ENCODE peak calls at places on chromosomes 11 and 22, in ten cellular contexts. One of them, this sample, is unnamed. For H3K27me3, the result is how much of the 10 kb centered on the place peaks cover.

GRCh38 chr11:37496196-37496595 is 898.2 kb upstream of the RAG2 start:
- DNase-seq in transverse colon: no peak
- DNase-seq in adrenal gland: no peak
- DNase-seq in CD8-positive, alpha-beta memory T cell: no peak
- DNase-seq in aorta: no peak
- DNase-seq in brain microvascular endothelial cell: no peak
- DNase-seq in Peyer's patch: no peak
- DNase-seq in H9: no peak
- DNase-seq in body of pancreas: no peak
- DNase-seq in mesenchymal stem cell: no peak
- DNase-seq in this sample: no peak

GRCh38 chr11:18493310-18493709 is 33.4 kb downstream of the TSG101 start:
- DNase-seq in transverse colon: no peak
- DNase-seq in adrenal gland: no peak
- DNase-seq in CD8-positive, alpha-beta memory T cell: no peak
- DNase-seq in aorta: no peak
- DNase-seq in brain microvascular endothelial cell: no peak
- DNase-seq in Peyer's patch: no peak
- DNase-seq in H9: no peak
- DNase-seq in body of pancreas: no peak
- DNase-seq in mesenchymal stem cell: no peak
- DNase-seq in this sample: no peak

GRCh38 chr22:35630387-35630793 is 13.3 kb upstream of the MB start:
- DNase-seq in transverse colon: no peak
- DNase-seq in adrenal gland: no peak
- DNase-seq in CD8-positive, alpha-beta memory T cell: no peak
- DNase-seq in aorta: peak
- DNase-seq in brain microvascular endothelial cell: peak
- DNase-seq in Peyer's patch: no peak
- DNase-seq in H9: peak
- DNase-seq in body of pancreas: no peak
- DNase-seq in mesenchymal stem cell: peak
- DNase-seq in this sample: no peak

GRCh38 chr11:68024508-68024907 is 6.0 kb upstream of the NDUFS8 start:
- DNase-seq in transverse colon: no peak
- DNase-seq in adrenal gland: no peak
- DNase-seq in CD8-positive, alpha-beta memory T cell: no peak
- DNase-seq in aorta: no peak
- DNase-seq in brain microvascular endothelial cell: no peak
- DNase-seq in Peyer's patch: no peak
- DNase-seq in H9: no peak
- DNase-seq in body of pancreas: no peak
- DNase-seq in mesenchymal stem cell: no peak
- DNase-seq in this sample: no peak

GRCh38 chr11:73757598-73757997 is 3.3 kb downstream of the RAB6A start:
- DNase-seq in transverse colon: no peak
- DNase-seq in adrenal gland: no peak
- DNase-seq in CD8-positive, alpha-beta memory T cell: no peak
- DNase-seq in aorta: no peak
- DNase-seq in brain microvascular endothelial cell: no peak
- DNase-seq in Peyer's patch: no peak
- DNase-seq in H9: no peak
- DNase-seq in body of pancreas: no peak
- DNase-seq in mesenchymal stem cell: peak
- DNase-seq in this sample: no peak

GRCh38 chr22:27867114-27867957 is 51.7 kb downstream of the PITPNB start:
- DNase-seq in transverse colon: no peak
- DNase-seq in adrenal gland: no peak
- DNase-seq in CD8-positive, alpha-beta memory T cell: no peak
- DNase-seq in aorta: no peak
- DNase-seq in brain microvascular endothelial cell: peak
- DNase-seq in Peyer's patch: no peak
- DNase-seq in H9: no peak
- DNase-seq in body of pancreas: no peak
- DNase-seq in mesenchymal stem cell: peak
- DNase-seq in this sample: no peak

GRCh38 chr11:114282488-114282887 is 13.7 kb upstream of the NNMT start:
- DNase-seq in transverse colon: no peak
- DNase-seq in adrenal gland: no peak
- DNase-seq in CD8-positive, alpha-beta memory T cell: no peak
- DNase-seq in aorta: no peak
- DNase-seq in brain microvascular endothelial cell: no peak
- DNase-seq in Peyer's patch: no peak
- DNase-seq in H9: no peak
- DNase-seq in body of pancreas: no peak
- DNase-seq in mesenchymal stem cell: no peak
- DNase-seq in this sample: no peak

GRCh38 chr22:38132136-38132535 is 21.7 kb upstream of the BAIAP2L2 start:
- DNase-seq in transverse colon: no peak
- DNase-seq in adrenal gland: no peak
- DNase-seq in CD8-positive, alpha-beta memory T cell: no peak
- DNase-seq in aorta: peak
- DNase-seq in brain microvascular endothelial cell: no peak
- DNase-seq in Peyer's patch: no peak
- DNase-seq in H9: no peak
- DNase-seq in body of pancreas: no peak
- DNase-seq in mesenchymal stem cell: no peak
- DNase-seq in this sample: no peak

GRCh38 chr22:49481651-49482399 is 345.8 kb downstream of the BRD1 start:
- DNase-seq in transverse colon: no peak
- DNase-seq in adrenal gland: no peak
- DNase-seq in CD8-positive, alpha-beta memory T cell: no peak
- DNase-seq in aorta: no peak
- DNase-seq in brain microvascular endothelial cell: no peak
- DNase-seq in Peyer's patch: no peak
- DNase-seq in H9: no peak
- DNase-seq in body of pancreas: no peak
- DNase-seq in mesenchymal stem cell: no peak
- DNase-seq in this sample: no peak
- H3K27me3 ChIP-seq in transverse colon: under half
- H3K27me3 ChIP-seq in adrenal gland: under half
- H3K27me3 ChIP-seq in CD8-positive, alpha-beta memory T cell: under half
- H3K27me3 ChIP-seq in aorta: under half
- H3K27me3 ChIP-seq in brain microvascular endothelial cell: under half
- H3K27me3 ChIP-seq in Peyer's patch: under half
- H3K27me3 ChIP-seq in H9: under half
- H3K27me3 ChIP-seq in body of pancreas: under half
- H3K27me3 ChIP-seq in mesenchymal stem cell: under half
- H3K27me3 ChIP-seq in this sample: under half

GRCh38 chr11:16612234-16612571 is 126.2 kb upstream of the C11orf58 start:
- DNase-seq in transverse colon: no peak
- DNase-seq in adrenal gland: no peak
- DNase-seq in CD8-positive, alpha-beta memory T cell: no peak
- DNase-seq in aorta: no peak
- DNase-seq in brain microvascular endothelial cell: no peak
- DNase-seq in Peyer's patch: no peak
- DNase-seq in H9: no peak
- DNase-seq in body of pancreas: no peak
- DNase-seq in mesenchymal stem cell: no peak
- DNase-seq in this sample: no peak

GRCh38 chr11:16610213-16610737 is 128.2 kb upstream of the C11orf58 start:
- DNase-seq in transverse colon: no peak
- DNase-seq in adrenal gland: no peak
- DNase-seq in CD8-positive, alpha-beta memory T cell: no peak
- DNase-seq in aorta: peak
- DNase-seq in brain microvascular endothelial cell: no peak
- DNase-seq in Peyer's patch: no peak
- DNase-seq in H9: no peak
- DNase-seq in body of pancreas: no peak
- DNase-seq in mesenchymal stem cell: no peak
- DNase-seq in this sample: no peak

GRCh38 chr11:16610738-16611388 is 127.6 kb upstream of the C11orf58 start:
- DNase-seq in transverse colon: no peak
- DNase-seq in adrenal gland: no peak
- DNase-seq in CD8-positive, alpha-beta memory T cell: no peak
- DNase-seq in aorta: peak
- DNase-seq in brain microvascular endothelial cell: no peak
- DNase-seq in Peyer's patch: no peak
- DNase-seq in H9: peak
- DNase-seq in body of pancreas: no peak
- DNase-seq in mesenchymal stem cell: no peak
- DNase-seq in this sample: no peak

GRCh38 chr11:16612801-16613400 is 125.5 kb upstream of the C11orf58 start:
- DNase-seq in transverse colon: no peak
- DNase-seq in adrenal gland: no peak
- DNase-seq in CD8-positive, alpha-beta memory T cell: no peak
- DNase-seq in aorta: no peak
- DNase-seq in brain microvascular endothelial cell: no peak
- DNase-seq in Peyer's patch: no peak
- DNase-seq in H9: peak
- DNase-seq in body of pancreas: peak
- DNase-seq in mesenchymal stem cell: peak
- DNase-seq in this sample: no peak

GRCh38 chr11:16611395-16612233 is 126.8 kb upstream of the C11orf58 start:
- DNase-seq in transverse colon: no peak
- DNase-seq in adrenal gland: no peak
- DNase-seq in CD8-positive, alpha-beta memory T cell: no peak
- DNase-seq in aorta: peak
- DNase-seq in brain microvascular endothelial cell: no peak
- DNase-seq in Peyer's patch: peak
- DNase-seq in H9: peak
- DNase-seq in body of pancreas: peak
- DNase-seq in mesenchymal stem cell: peak
- DNase-seq in this sample: no peak
- H3K27me3 ChIP-seq in transverse colon: half or more
- H3K27me3 ChIP-seq in adrenal gland: under half
- H3K27me3 ChIP-seq in CD8-positive, alpha-beta memory T cell: under half
- H3K27me3 ChIP-seq in aorta: under half
- H3K27me3 ChIP-seq in brain microvascular endothelial cell: under half
- H3K27me3 ChIP-seq in Peyer's patch: under half
- H3K27me3 ChIP-seq in H9: half or more
- H3K27me3 ChIP-seq in body of pancreas: under half
- H3K27me3 ChIP-seq in mesenchymal stem cell: half or more
- H3K27me3 ChIP-seq in this sample: under half

DNA sequence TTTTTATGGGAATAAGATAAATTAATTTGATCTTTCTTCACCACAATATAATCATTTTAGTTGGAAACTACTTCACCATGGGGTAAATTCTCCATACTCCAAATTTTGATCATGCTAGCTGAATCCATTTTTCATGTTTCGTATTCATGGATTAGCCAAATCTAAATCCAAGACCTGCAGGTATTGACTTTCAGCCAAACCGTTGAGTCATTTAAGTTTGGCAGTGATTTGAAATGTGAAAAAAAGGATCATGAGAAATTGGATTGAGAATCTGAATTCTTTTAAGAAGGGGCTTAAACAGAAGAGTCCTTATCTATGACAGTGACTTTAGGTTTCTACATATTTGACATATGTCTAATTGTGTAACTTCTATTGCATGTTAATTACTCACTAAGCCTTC is 5.3 kb downstream of the GAS2 start:
- DNase-seq in transverse colon: no peak
- DNase-seq in adrenal gland: no peak
- DNase-seq in CD8-positive, alpha-beta memory T cell: no peak
- DNase-seq in aorta: no peak
- DNase-seq in brain microvascular endothelial cell: no peak
- DNase-seq in Peyer's patch: no peak
- DNase-seq in H9: no peak
- DNase-seq in body of pancreas: peak
- DNase-seq in mesenchymal stem cell: no peak
- DNase-seq in this sample: no peak
- H3K27me3 ChIP-seq in transverse colon: under half
- H3K27me3 ChIP-seq in adrenal gland: under half
- H3K27me3 ChIP-seq in CD8-positive, alpha-beta memory T cell: under half
- H3K27me3 ChIP-seq in aorta: under half
- H3K27me3 ChIP-seq in brain microvascular endothelial cell: under half
- H3K27me3 ChIP-seq in Peyer's patch: under half
- H3K27me3 ChIP-seq in H9: under half
- H3K27me3 ChIP-seq in body of pancreas: under half
- H3K27me3 ChIP-seq in mesenchymal stem cell: under half
- H3K27me3 ChIP-seq in this sample: under half

GRCh38 chr11:65017927-65018326 is 4.0 kb downstream of the ARL2 start:
- DNase-seq in transverse colon: no peak
- DNase-seq in adrenal gland: no peak
- DNase-seq in CD8-positive, alpha-beta memory T cell: no peak
- DNase-seq in aorta: no peak
- DNase-seq in brain microvascular endothelial cell: no peak
- DNase-seq in Peyer's patch: no peak
- DNase-seq in H9: no peak
- DNase-seq in body of pancreas: no peak
- DNase-seq in mesenchymal stem cell: no peak
- DNase-seq in this sample: no peak

GRCh38 chr11:65016705-65017104 is 2.7 kb downstream of the ARL2 start:
- DNase-seq in transverse colon: no peak
- DNase-seq in adrenal gland: no peak
- DNase-seq in CD8-positive, alpha-beta memory T cell: no peak
- DNase-seq in aorta: no peak
- DNase-seq in brain microvascular endothelial cell: no peak
- DNase-seq in Peyer's patch: no peak
- DNase-seq in H9: peak
- DNase-seq in body of pancreas: no peak
- DNase-seq in mesenchymal stem cell: no peak
- DNase-seq in this sample: no peak

GRCh38 chr11:65013130-65013691 is 749 bp upstream of the ARL2 start:
- DNase-seq in transverse colon: peak
- DNase-seq in adrenal gland: peak
- DNase-seq in CD8-positive, alpha-beta memory T cell: peak
- DNase-seq in aorta: peak
- DNase-seq in brain microvascular endothelial cell: peak
- DNase-seq in Peyer's patch: peak
- DNase-seq in H9: no peak
- DNase-seq in body of pancreas: peak
- DNase-seq in mesenchymal stem cell: peak
- DNase-seq in this sample: peak

GRCh38 chr11:65013692-65014145 is 241 bp upstream of the ARL2 start:
- DNase-seq in transverse colon: peak
- DNase-seq in adrenal gland: peak
- DNase-seq in CD8-positive, alpha-beta memory T cell: peak
- DNase-seq in aorta: peak
- DNase-seq in brain microvascular endothelial cell: peak
- DNase-seq in Peyer's patch: peak
- DNase-seq in H9: peak
- DNase-seq in body of pancreas: peak
- DNase-seq in mesenchymal stem cell: peak
- DNase-seq in this sample: peak

DNA sequence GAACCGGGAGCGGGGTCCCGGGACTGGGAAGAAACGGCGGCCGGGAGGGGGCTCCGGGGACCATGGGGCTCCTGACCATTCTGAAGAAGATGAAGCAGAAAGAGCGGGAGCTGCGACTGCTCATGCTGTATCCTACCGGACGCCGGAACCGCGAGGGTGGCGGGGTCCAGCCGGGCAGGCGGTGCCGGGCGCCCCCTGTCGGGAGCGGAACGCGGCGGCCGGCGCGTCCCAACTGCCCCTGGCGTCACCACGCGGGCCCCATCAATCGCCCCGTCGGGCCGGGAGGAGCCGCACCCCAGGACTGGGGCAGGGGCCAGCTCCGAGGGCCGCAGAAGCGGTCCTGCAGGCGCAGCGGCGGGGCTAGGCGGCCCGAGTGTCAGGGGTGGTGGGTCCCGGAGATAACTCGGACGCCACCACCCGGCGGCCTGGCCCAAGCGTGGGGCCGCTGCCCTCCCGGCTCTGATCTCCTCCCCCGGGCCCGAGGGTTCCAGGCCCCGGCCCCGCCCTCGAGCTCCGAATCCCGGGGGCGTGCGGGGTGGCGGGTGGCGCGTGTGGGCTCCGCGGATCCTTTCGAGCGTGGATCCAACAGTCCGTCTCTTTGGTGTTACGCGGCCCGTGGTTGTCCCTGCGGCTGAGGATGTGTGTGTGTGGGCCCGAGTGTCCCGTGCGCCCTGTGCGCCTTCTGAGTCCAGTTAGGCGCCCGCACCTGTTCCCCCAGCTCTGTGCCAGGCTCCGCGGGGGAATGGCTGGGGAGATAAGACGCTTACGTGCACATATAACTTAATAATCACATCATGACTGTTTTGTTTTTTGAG is at the start of gene ARL2:
- DNase-seq in transverse colon: no peak
- DNase-seq in adrenal gland: peak
- DNase-seq in CD8-positive, alpha-beta memory T cell: no peak
- DNase-seq in aorta: no peak
- DNase-seq in brain microvascular endothelial cell: no peak
- DNase-seq in Peyer's patch: no peak
- DNase-seq in H9: peak
- DNase-seq in body of pancreas: no peak
- DNase-seq in mesenchymal stem cell: no peak
- DNase-seq in this sample: peak
- H3K27me3 ChIP-seq in transverse colon: under half
- H3K27me3 ChIP-seq in adrenal gland: under half
- H3K27me3 ChIP-seq in CD8-positive, alpha-beta memory T cell: under half
- H3K27me3 ChIP-seq in aorta: under half
- H3K27me3 ChIP-seq in brain microvascular endothelial cell: under half
- H3K27me3 ChIP-seq in Peyer's patch: under half
- H3K27me3 ChIP-seq in H9: under half
- H3K27me3 ChIP-seq in body of pancreas: under half
- H3K27me3 ChIP-seq in mesenchymal stem cell: under half
- H3K27me3 ChIP-seq in this sample: under half

This sample was measured in stomach.